ENCODE peak calls at places on chromosome 10, in ten cellular contexts. R is dorsolateral prefrontal cortex; A is stimulated activated CD8-positive, alpha-beta memory T cell treated with anti-CD3 and anti-CD28 coated beads, Interleukin-2, amount 100 ng/mL, for 48 hours; Y is renal cortical epithelial cell; C is kidney epithelial cell; B is Caki2; J is stimulated activated effector memory CD8-positive, alpha-beta T cell treated with anti-CD3 and anti-CD28 coated beads, Interleukin-12 subunit alpha, Interleukin-12 subunit beta, amount 100 ng/mL, for 72 hours; I is NCI-H1105; W is heart left ventricle; F is ureter. L is an unnamed sample.

GRCh38 chr10:29895436-29895835 is 163.9 kb downstream of the JCAD start:
- DNase-seq in R (no peak), A (no peak), Y (no peak), C (peak; percentile 48), B (no peak), J (no peak), I (no peak), W (peak; percentile 85), F (peak; percentile 58), L (no peak)

GRCh38 chr10:87626422-87626892 is 33.2 kb upstream of the PAPSS2 start:
- DNase-seq in R (no peak), A (no peak), Y (no peak), C (no peak), B (no peak), J (no peak), I (no peak), W (no peak), F (no peak), L (no peak)

GRCh38 chr10:87706731-87707130 is 47.1 kb downstream of the PAPSS2 start:
- DNase-seq in R (no peak), A (no peak), Y (no peak), C (no peak), B (no peak), J (no peak), I (no peak), W (no peak), F (no peak), L (no peak)

GRCh38 chr10:77301305-77301730 is 336.3 kb downstream of the KCNMA1 start:
- DNase-seq in R (no peak), A (no peak), Y (peak; percentile 40), C (no peak), B (peak; percentile 44), J (no peak), I (no peak), W (no peak), F (no peak), L (no peak)

GRCh38 chr10:122323941-122324675 is 50.4 kb upstream of the PLEKHA1 start:
- DNase-seq in R (no peak), A (no peak), Y (peak; percentile 97), C (peak; percentile 63), B (no peak), J (no peak), I (no peak), W (no peak), F (no peak), L (peak; percentile 39)

GRCh38 chr10:46254467-46254866 is 32.3 kb upstream of the ANTXRL start:
- DNase-seq in R (no peak), A (no peak), Y (no peak), C (no peak), B (no peak), J (no peak), I (no peak), W (no peak), F (no peak), L (no peak)

GRCh38 chr10:31888442-31888841 is 40.2 kb downstream of the ARHGAP12 start:
- DNase-seq in R (no peak), A (no peak), Y (peak; percentile 45), C (no peak), B (no peak), J (no peak), I (no peak), W (no peak), F (no peak), L (no peak)

GRCh38 chr10:88493676-88494483 is 89.2 kb downstream of the RNLS start:
- DNase-seq in R (no peak), A (no peak), Y (no peak), C (no peak), B (no peak), J (no peak), I (no peak), W (no peak), F (no peak), L (no peak)

GRCh38 chr10:16521311-16522016 is at the start of gene C1QL3:
- DNase-seq in R (peak; percentile 65), A (peak; percentile 9), Y (no peak), C (no peak), B (no peak), J (peak; percentile 9), I (peak; percentile 39), W (no peak), F (no peak), L (no peak)

GRCh38 chr10:86067436-86068050 is 299.1 kb downstream of the GRID1 start:
- DNase-seq in R (no peak), A (no peak), Y (no peak), C (no peak), B (no peak), J (no peak), I (no peak), W (no peak), F (no peak), L (no peak)

GRCh38 chr10:131830446-131831130 is 70.2 kb upstream of the PPP2R2D start:
- DNase-seq in R (no peak), A (no peak), Y (no peak), C (no peak), B (no peak), J (no peak), I (no peak), W (no peak), F (no peak), L (no peak)

GRCh38 chr10:77478248-77478963 is 159.2 kb downstream of the KCNMA1 start:
- DNase-seq in R (no peak), A (no peak), Y (peak; percentile 93), C (peak; percentile 83), B (peak; percentile 59), J (no peak), I (no peak), W (no peak), F (no peak), L (peak; percentile 74)

GRCh38 chr10:16948335-16948734 is 131.1 kb upstream of the RSU1 start:
- DNase-seq in R (no peak), A (no peak), Y (no peak), C (no peak), B (no peak), J (no peak), I (no peak), W (no peak), F (no peak), L (no peak)